ENCODE peak calls at places on chromosomes 7 and 10, in five cellular contexts. B is mesenchymal stem cell, C is mesendoderm, U is IMR-90, L is H1. V is an unnamed sample.

GRCh38 chr10:89738551-89739209 is 37.3 kb downstream of the KIF20B start:
- DNase-seq in B (no peak), C (no peak), U (no peak), L (no peak), V (no peak)

GRCh38 chr7:150860291-150860977 is 8.1 kb downstream of the AOC1 start:
- DNase-seq in B (no peak), C (no peak), U (no peak), L (no peak), V (no peak)

GRCh38 chr10:93461807-93462178 is 20.3 kb downstream of the MYOF start:
- DNase-seq in B (peak), C (no peak), U (peak), L (no peak), V (no peak)

GRCh38 chr10:108184129-108184528 is 1019.6 kb upstream of the SORCS1 start:
- DNase-seq in B (no peak), C (no peak), U (no peak), L (no peak), V (no peak)

GRCh38 chr10:102342958-102343357 is 52.5 kb upstream of the NFKB2 start:
- DNase-seq in B (peak), C (peak), U (peak), L (no peak), V (no peak)

GRCh38 chr7:23261843-23262452 is 15.4 kb downstream of the GPNMB start:
- DNase-seq in B (peak), C (peak), U (peak), L (no peak), V (peak)

GRCh38 chr7:46999866-47000265 is 582.0 kb downstream of the TNS3 start:
- DNase-seq in B (no peak), C (no peak), U (no peak), L (no peak), V (no peak)

GRCh38 chr10:44569193-44570091 is 184.5 kb upstream of the CXCL12 start:
- DNase-seq in B (no peak), C (no peak), U (peak), L (no peak), V (no peak)

GRCh38 chr10:115606081-115606480 is 512.9 kb downstream of the ATRNL1 start:
- DNase-seq in B (peak), C (no peak), U (no peak), L (no peak), V (no peak)

GRCh38 chr7:100673942-100674431 is 447 bp downstream of the GNB2 start:
- DNase-seq in B (no peak), C (no peak), U (no peak), L (no peak), V (no peak)

GRCh38 chr7:421056-421991 is 98.3 kb downstream of the PDGFA start:
- DNase-seq in B (no peak), C (no peak), U (no peak), L (no peak), V (no peak)

GRCh38 chr10:8054243-8054497 is 318 bp upstream of the GATA3 start:
- DNase-seq in B (peak), C (no peak), U (no peak), L (no peak), V (no peak)

GRCh38 chr7:66110861-66111260 is 3.8 kb upstream of the CRCP start:
- DNase-seq in B (peak), C (peak), U (peak), L (no peak), V (no peak)

GRCh38 chr10:29420744-29421143 is 131.9 kb downstream of the LYZL1 start:
- DNase-seq in B (no peak), C (no peak), U (no peak), L (no peak), V (no peak)

GRCh38 chr7:1368150-1368681 is 91.1 kb downstream of the MICALL2 start:
- DNase-seq in B (no peak), C (peak), U (no peak), L (no peak), V (no peak)

GRCh38 chr10:78974409-78975317 is 94.1 kb upstream of the ZMIZ1 start:
- DNase-seq in B (peak), C (peak), U (peak), L (peak), V (peak)
- H3K4me3 ChIP-seq in B (no peak), C (no peak), U (no peak), L (peak), V (no peak)

GRCh38 chr10:126592901-126593300 is 77.6 kb downstream of the C10orf90 start:
- DNase-seq in B (no peak), C (no peak), U (no peak), L (no peak), V (no peak)

GRCh38 chr10:126593968-126594701 is 76.4 kb downstream of the C10orf90 start:
- DNase-seq in B (no peak), C (peak), U (no peak), L (no peak), V (no peak)

GRCh38 chr10:126597206-126597605 is 73.3 kb downstream of the C10orf90 start:
- DNase-seq in B (no peak), C (no peak), U (no peak), L (no peak), V (no peak)

GRCh38 chr10:126596472-126597016 is 73.9 kb downstream of the C10orf90 start:
- DNase-seq in B (no peak), C (no peak), U (no peak), L (no peak), V (no peak)

DNA sequence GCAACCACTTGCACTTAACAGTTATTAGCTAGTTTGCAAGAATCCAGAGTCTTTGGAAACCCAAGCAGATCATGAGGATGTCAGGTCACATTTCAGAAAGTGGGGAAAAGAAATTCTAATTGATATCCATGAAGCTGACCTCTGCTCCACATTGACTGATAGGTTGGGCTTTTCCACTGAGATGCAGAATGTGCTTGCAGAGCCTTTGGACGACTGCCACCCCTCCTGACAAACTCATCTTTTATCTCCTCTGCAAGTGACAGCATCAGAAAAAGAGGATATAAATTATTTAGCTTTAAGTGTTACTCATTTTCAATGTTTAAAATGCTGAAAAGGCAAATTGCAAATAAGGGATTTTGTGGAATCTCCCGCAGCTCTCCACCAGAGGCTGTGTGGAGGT is 75.3 kb downstream of the C10orf90 start:
- DNase-seq in B (no peak), C (no peak), U (no peak), L (no peak), V (no peak)
- H4K8ac ChIP-seq in B (no peak), C (no peak), U (no peak), L (no peak), V (no peak)

GRCh38 chr10:3807928-3808496 is 23.0 kb upstream of the KLF6 start:
- DNase-seq in B (no peak), C (no peak), U (no peak), L (no peak), V (no peak)
- H2AK5ac ChIP-seq in B (peak), C (peak), U (peak), L (no peak), V (no peak)

DNA sequence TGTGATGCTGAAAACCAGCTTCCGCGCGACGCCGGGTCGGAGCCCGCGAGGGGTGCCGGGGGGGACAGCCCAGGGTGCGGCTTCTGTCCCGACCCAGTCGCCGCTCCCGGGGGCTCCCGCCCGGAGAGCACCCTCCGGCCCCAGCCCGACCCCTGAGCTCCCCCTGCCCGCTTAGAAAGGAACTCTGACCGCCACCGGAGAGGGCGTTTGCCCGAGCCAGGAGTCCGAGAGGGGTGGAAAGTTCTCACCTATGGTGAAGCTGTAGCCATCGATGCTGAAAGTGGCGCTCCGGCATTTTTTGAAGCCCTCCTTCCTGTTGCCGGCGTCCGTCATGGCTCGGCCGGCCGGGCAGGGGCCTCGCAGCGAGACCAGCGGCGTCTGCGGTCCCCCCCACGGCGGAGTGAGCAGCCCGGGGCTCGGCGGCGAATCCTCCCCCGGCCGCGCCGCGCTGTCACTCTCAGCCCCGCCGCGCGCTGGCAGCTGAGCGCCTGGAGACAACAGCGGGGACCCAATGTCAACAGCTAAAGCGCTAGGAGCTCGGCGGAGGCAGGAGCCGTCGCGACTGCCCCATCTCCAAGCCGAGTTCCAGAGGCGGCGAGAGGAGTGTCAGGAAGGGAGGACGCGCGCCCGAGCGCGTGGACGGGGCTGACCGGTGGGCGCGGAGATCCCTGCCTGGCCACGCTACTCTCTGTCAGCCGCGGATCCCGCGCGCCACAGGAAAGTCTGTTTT is 191.6 kb downstream of the LSM5 start:
- DNase-seq in B (peak), C (peak), U (no peak), L (no peak), V (peak)
- H3K4me3 ChIP-seq in B (peak), C (peak), U (peak), L (peak), V (peak)

GRCh38 chr10:91691255-91691654 is 58.4 kb upstream of the PPP1R3C start:
- DNase-seq in B (no peak), C (peak), U (no peak), L (no peak), V (no peak)

GRCh38 chr10:91691981-91692380 is 59.1 kb upstream of the PPP1R3C start:
- DNase-seq in B (no peak), C (no peak), U (no peak), L (no peak), V (no peak)

GRCh38 chr10:91694170-91694794 is 61.4 kb upstream of the PPP1R3C start:
- DNase-seq in B (peak), C (peak), U (peak), L (no peak), V (peak)

GRCh38 chr10:91690412-91690811 is 57.5 kb upstream of the PPP1R3C start:
- DNase-seq in B (no peak), C (no peak), U (no peak), L (no peak), V (no peak)

DNA sequence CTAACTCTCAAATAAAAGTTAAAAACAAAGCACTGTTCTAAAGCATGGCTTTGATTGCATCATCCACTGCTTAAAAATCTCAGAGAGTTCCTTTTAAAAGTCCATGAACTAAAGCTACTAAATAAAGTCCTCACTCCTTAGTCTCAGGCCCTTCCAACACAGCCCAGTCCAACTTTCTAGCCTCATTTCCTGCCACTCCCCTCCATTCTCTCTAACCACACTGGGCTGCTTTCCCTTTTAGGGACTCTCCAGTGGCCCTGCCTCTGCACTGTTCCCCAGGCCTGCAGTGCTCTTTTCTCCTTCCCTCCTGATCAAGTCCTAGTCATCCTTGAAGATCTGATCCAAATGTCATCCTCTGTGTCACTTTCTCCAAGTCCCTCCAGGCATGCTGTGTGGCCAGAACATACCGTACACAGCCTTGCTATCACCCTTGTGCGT is 56.9 kb upstream of the PPP1R3C start:
- DNase-seq in B (peak), C (peak), U (peak), L (no peak), V (no peak)
- H4K8ac ChIP-seq in B (peak), C (no peak), U (peak), L (no peak), V (no peak)

DNA sequence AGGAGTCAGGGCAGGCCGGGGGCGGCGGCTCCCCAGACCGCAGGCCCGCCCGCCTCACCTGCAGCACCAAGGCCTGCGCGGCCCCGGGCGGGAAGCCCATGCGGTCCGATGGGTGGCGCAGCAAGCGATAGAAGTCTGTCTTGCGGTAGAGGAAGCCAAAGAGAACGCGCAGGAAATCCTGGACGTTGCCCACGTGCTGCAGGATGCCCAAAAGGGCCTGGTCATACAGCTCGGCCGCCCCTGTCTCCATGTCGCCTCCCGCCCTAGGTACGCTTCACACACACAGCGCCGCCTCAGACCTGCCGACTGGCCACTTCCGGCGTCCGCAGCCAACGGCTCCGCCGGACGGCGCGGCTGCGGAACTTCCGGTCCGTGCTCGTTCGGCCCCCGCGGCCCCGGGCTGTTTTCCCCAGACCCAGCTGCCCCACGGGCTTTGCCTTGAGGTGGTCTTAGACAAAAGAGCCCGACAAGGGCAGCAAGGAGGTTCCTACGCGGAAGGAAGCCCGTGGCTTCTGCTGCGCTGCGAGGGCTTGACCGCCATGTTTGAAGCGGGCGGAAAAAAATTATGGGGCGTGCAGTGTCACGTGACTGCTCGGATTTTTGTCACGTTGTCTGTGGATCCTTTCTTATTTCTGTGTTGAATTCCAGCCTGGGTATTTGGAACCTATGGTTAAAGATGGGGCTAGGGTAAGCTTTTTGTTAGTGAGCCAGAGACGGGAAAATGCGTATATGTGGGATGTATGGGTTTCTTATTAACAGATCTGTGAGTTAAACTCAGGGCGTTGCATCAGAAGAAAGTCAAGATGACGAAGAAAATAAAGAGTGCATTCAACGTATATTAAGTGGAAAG is at the start of gene NUDCD3:
- DNase-seq in B (peak), C (peak), U (peak), L (peak), V (peak)
- H2AK5ac ChIP-seq in B (no peak), C (peak), U (peak), L (no peak), V (no peak)

GRCh38 chr7:39696631-39697030 is 73.3 kb downstream of the RALA start:
- DNase-seq in B (no peak), C (no peak), U (no peak), L (no peak), V (no peak)

GRCh38 chr7:39697481-39697880 is 74.1 kb downstream of the RALA start:
- DNase-seq in B (no peak), C (no peak), U (no peak), L (no peak), V (no peak)

GRCh38 chr7:39691821-39692220 is 68.4 kb downstream of the RALA start:
- DNase-seq in B (peak), C (no peak), U (peak), L (no peak), V (no peak)

GRCh38 chr7:39695852-39696586 is 72.6 kb downstream of the RALA start:
- DNase-seq in B (no peak), C (no peak), U (no peak), L (no peak), V (no peak)

GRCh38 chr7:39693812-39694211 is 70.4 kb downstream of the RALA start:
- DNase-seq in B (no peak), C (no peak), U (no peak), L (no peak), V (no peak)
- H3K4me3 ChIP-seq in B (no peak), C (no peak), U (no peak), L (no peak), V (no peak)